ENCODE peak calls at places on chromosomes 11 and 22, in ten cellular contexts. N, T, D, U, Y, W, Q, R, C and M are unnamed samples.

GRCh38 chr22:19287889-19288288 is 3.6 kb downstream of the CLTCL1 start:
- DNase-seq in T (no peak), Q (peak; percentile 87), N (no peak), W (no peak), R (no peak), Y (peak; percentile 92), U (no peak), D (no peak), C (no peak), M (no peak)

GRCh38 chr11:17563961-17564686 is 17.1 kb downstream of the OTOG start:
- DNase-seq in R (no peak), T (no peak), N (no peak), U (peak; percentile 57), Q (no peak), C (no peak), W (peak; percentile 9), D (no peak), Y (no peak), M (no peak)

GRCh38 chr11:18455686-18456372 is at the start of gene LDHAL6A:
- DNase-seq in D (no peak), U (no peak), W (no peak), T (no peak), C (no peak), Y (no peak), N (no peak), R (no peak), Q (no peak), M (no peak)

GRCh38 chr11:134252539-134253188 is 488 bp downstream of the THYN1 start:
- DNase-seq in Q (peak; percentile 44), D (no peak), W (no peak), U (no peak), C (peak; percentile 42), Y (peak; percentile 47), R (peak; percentile 35), N (no peak), T (no peak), M (no peak)

GRCh38 chr11:6474423-6474792 is 667 bp upstream of the TRIM3 start:
- DNase-seq in U (no peak), C (no peak), T (no peak), D (no peak), W (no peak), N (no peak), Q (no peak), Y (no peak), R (no peak), M (no peak)

GRCh38 chr22:28442264-28442950 is 237.2 kb downstream of the TTC28 start:
- DNase-seq in R (peak; percentile 73), N (peak; percentile 83), Y (peak; percentile 77), C (peak; percentile 93), U (peak; percentile 85), Q (peak; percentile 54), T (no peak), W (peak; percentile 94), D (peak; percentile 74), M (no peak)

GRCh38 chr11:119284344-119285157 is 32.4 kb downstream of the MCAM start:
- DNase-seq in N (no peak), T (no peak), Q (no peak), R (peak; percentile 67), C (peak; percentile 55), Y (peak; percentile 45), W (no peak), D (peak; percentile 54), U (no peak), M (peak; percentile 10)

GRCh38 chr11:119509969-119510401 is 87.0 kb upstream of the THY1 start:
- DNase-seq in Y (peak; percentile 89), U (peak; percentile 82), C (no peak), D (peak; percentile 55), R (peak; percentile 87), T (peak; percentile 87), W (no peak), N (peak; percentile 70), Q (peak; percentile 88), M (no peak)

GRCh38 chr11:13117344-13117743 is 108.2 kb downstream of the RASSF10 start:
- DNase-seq in N (no peak), W (no peak), R (no peak), T (no peak), U (no peak), Y (no peak), D (no peak), Q (no peak), C (no peak), M (no peak)

GRCh38 chr22:44439356-44440223 is 58.4 kb downstream of the RTL6 start:
- DNase-seq in W (peak; percentile 40), D (no peak), N (peak; percentile 54), R (no peak), T (no peak), U (peak; percentile 41), Q (no peak), C (no peak), Y (no peak), M (no peak)

GRCh38 chr11:123494195-123495050 is 64.4 kb downstream of the GRAMD1B start:
- DNase-seq in R (no peak), D (peak; percentile 58), T (no peak), C (peak; percentile 39), Y (peak; percentile 50), W (no peak), U (no peak), N (no peak), Q (peak; percentile 46), M (no peak)

GRCh38 chr11:10785146-10785474 is 23.6 kb downstream of the EIF4G2 start:
- DNase-seq in T (no peak), W (no peak), C (no peak), R (no peak), D (no peak), U (no peak), N (no peak), Y (no peak), Q (no peak), M (no peak)

GRCh38 chr11:19666951-19667350 is 45.7 kb upstream of the NAV2 start:
- DNase-seq in Y (no peak), D (no peak), N (no peak), W (no peak), C (no peak), U (no peak), T (no peak), R (no peak), Q (no peak), M (no peak)

GRCh38 chr22:47124946-47125345 is 362.5 kb downstream of the TBC1D22A start:
- DNase-seq in U (no peak), W (no peak), T (no peak), Y (no peak), R (no peak), D (no peak), C (no peak), Q (no peak), N (no peak), M (no peak)

GRCh38 chr22:47123827-47124442 is 361.5 kb downstream of the TBC1D22A start:
- DNase-seq in N (no peak), C (no peak), T (no peak), W (peak; percentile 55), Q (no peak), U (no peak), D (peak; percentile 17), R (no peak), Y (no peak), M (no peak)

GRCh38 chr22:47126344-47126811 is 363.9 kb downstream of the TBC1D22A start:
- DNase-seq in Y (no peak), R (no peak), U (no peak), W (no peak), N (no peak), Q (no peak), C (no peak), D (no peak), T (no peak), M (no peak)

GRCh38 chr22:47124451-47124881 is 362.0 kb downstream of the TBC1D22A start:
- DNase-seq in R (no peak), Q (no peak), Y (no peak), N (no peak), T (no peak), C (no peak), D (no peak), W (peak; percentile 70), U (no peak), M (no peak)

GRCh38 chr22:47125603-47126002 is 363.2 kb downstream of the TBC1D22A start:
- DNase-seq in D (peak; percentile 53), W (no peak), N (no peak), R (peak; percentile 18), Q (no peak), U (no peak), T (no peak), Y (no peak), C (no peak), M (no peak)
- TF ChIP-seq CTCF in D (peak; percentile 51), W (no peak), N (no peak), R (peak; percentile 22), Q (peak; percentile 61), U (no peak), T (peak; percentile 43), Y (peak; percentile 26), C (peak; percentile 32), M (no peak)

DNA sequence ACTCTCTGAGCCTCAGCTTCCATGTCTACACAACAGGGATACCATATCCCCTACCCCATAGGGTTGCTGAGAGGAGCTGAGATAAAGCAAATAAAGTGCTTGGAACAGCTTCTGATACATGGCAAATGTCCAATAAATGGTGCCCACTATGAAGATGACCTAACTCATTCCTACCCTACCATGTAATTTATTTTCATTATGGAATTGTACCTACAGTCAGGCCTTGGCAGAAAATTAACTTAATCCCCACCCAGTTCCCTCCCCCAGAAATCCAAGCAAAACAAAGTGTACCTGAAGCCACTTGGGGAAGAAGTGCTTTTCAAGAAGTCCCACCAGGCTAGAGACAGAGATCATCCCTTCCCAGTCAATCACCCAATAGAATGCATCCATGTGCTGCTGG is 10.8 kb downstream of the SRRD start:
- DNase-seq in D (no peak), W (no peak), Y (no peak), U (no peak), Q (no peak), C (no peak), N (no peak), T (no peak), R (no peak), M (no peak)
- H3K4me3 ChIP-seq in D (no peak overlapping the region), W (no peak overlapping the region), Y (no peak overlapping the region), U (no peak overlapping the region), Q (no peak overlapping the region), C (no peak overlapping the region), N (no peak overlapping the region), T (no peak overlapping the region), R (no peak overlapping the region), M (no peak overlapping the region)

GRCh38 chr11:110564676-110565343 is 135.1 kb downstream of the FDX1 start:
- DNase-seq in W (no peak), Q (no peak), R (no peak), U (no peak), T (no peak), C (no peak), D (no peak), N (no peak), Y (no peak), M (no peak)
- TF ChIP-seq CTCF in W (no peak), Q (no peak), R (no peak), U (no peak), T (no peak), C (no peak), D (no peak), N (no peak), Y (no peak), M (no peak)

DNA sequence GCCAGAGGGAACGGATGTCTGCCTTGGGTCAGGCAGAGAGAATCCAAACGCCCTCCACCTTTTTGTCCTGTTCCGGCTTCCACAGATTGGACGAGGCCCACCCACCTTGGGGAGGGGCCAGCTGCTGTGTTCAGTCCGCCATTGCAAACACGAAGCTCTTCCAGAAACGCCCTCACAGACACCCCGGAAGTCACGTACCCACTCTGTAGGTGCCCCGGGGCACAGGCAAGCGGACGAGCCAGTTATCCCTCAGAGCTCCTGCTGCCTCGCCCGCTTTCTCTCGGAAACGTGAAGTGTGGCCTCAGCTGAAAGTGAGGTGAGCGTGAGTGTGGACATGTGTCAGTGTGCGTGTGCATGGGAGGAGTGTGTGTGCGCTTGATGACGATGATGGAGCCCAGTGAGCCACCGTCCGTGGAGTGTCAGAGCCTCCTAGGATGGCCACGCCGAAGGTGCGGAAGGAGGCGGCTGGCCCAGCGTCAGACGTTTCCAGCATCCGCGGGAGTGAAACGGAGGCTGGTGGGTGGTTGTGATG is 869.2 kb downstream of the TBC1D22A start:
- DNase-seq in D (no peak), T (no peak), N (no peak), U (no peak), R (no peak), Q (no peak), C (no peak), Y (no peak), W (no peak), M (peak; percentile 86)
- H3K4me3 ChIP-seq in D (no peak overlapping the region), T (no peak overlapping the region), N (no peak overlapping the region), U (no peak overlapping the region), R (no peak overlapping the region), Q (no peak overlapping the region), C (no peak overlapping the region), Y (no peak overlapping the region), W (no peak overlapping the region), M (peak overlapping the region; percentile 94)